ENCODE peak calls at places on chromosomes 11 and 22, in five cellular contexts. I is SK-N-DZ; L is Caki2; M is COR-L47; U is naive thymus-derived CD4-positive, alpha-beta T cell. O is an unnamed sample.

GRCh38 chr11:36041988-36042606 is 98.2 kb downstream of the LDLRAD3 start:
- DNase-seq in M (no peak), I (no peak), L (peak), U (no peak), O (no peak)

GRCh38 chr11:66233301-66233700 is 35.1 kb upstream of the RAB1B start:
- DNase-seq in M (no peak), L (no peak), I (no peak), U (no peak), O (no peak)

GRCh38 chr22:50460942-50461341 is 13.9 kb downstream of the SBF1 start:
- DNase-seq in I (no peak), M (no peak), L (no peak), U (no peak), O (no peak)

GRCh38 chr11:6531267-6531752 is 34.2 kb downstream of the DNHD1 start:
- DNase-seq in L (peak), M (no peak), U (no peak), I (peak), O (peak)

GRCh38 chr11:115939726-115940421 is 435.7 kb upstream of the CADM1 start:
- DNase-seq in M (peak), U (no peak), I (no peak), L (no peak), O (no peak)

GRCh38 chr22:33715221-33715620 is 205.1 kb downstream of the LARGE1 start:
- DNase-seq in I (no peak), L (no peak), M (no peak), U (no peak), O (no peak)

GRCh38 chr11:47282462-47282861 is 12.5 kb downstream of the MADD start:
- DNase-seq in L (no peak), I (no peak), U (no peak), M (no peak), O (no peak)

GRCh38 chr11:2837096-2837601 is 48.4 kb downstream of the CDKN1C start:
- DNase-seq in I (peak), M (no peak), L (peak), U (no peak), O (peak)

GRCh38 chr11:69035959-69036340 is 12.8 kb upstream of the TPCN2 start:
- DNase-seq in I (no peak), U (no peak), M (no peak), L (no peak), O (no peak)

GRCh38 chr11:100593321-100593720 is 93.8 kb upstream of the ARHGAP42 start:
- DNase-seq in I (no peak), M (no peak), L (no peak), U (no peak), O (no peak)

GRCh38 chr22:46103181-46103580 is 47.1 kb upstream of the PPARA start:
- DNase-seq in L (no peak), M (no peak), I (no peak), U (no peak), O (no peak)

GRCh38 chr11:102153082-102153481 is 42.8 kb downstream of the YAP1 start:
- DNase-seq in I (no peak), M (no peak), U (no peak), L (no peak), O (no peak)

GRCh38 chr22:28394711-28395110 is 284.9 kb downstream of the TTC28 start:
- DNase-seq in I (no peak), L (no peak), U (no peak), M (no peak), O (no peak)

GRCh38 chr22:48837341-48837935 is 990.2 kb downstream of the BRD1 start:
- DNase-seq in M (no peak), U (no peak), L (peak), I (no peak), O (no peak)

GRCh38 chr11:64356498-64357411 is 2.2 kb upstream of the RPS6KA4 start:
- DNase-seq in M (peak), L (peak), I (peak), U (peak), O (no peak)

GRCh38 chr11:83865636-83866461 is 579.7 kb upstream of the CCDC90B start:
- DNase-seq in I (peak), L (peak), M (no peak), U (no peak), O (no peak)

GRCh38 chr11:62544521-62545436 is 1.8 kb downstream of the AHNAK start:
- DNase-seq in I (no peak), M (no peak), L (no peak), U (peak), O (no peak)

GRCh38 chr11:93169950-93170561 is 27.7 kb downstream of the SLC36A4 start:
- DNase-seq in I (peak), L (peak), U (no peak), M (peak), O (no peak)

GRCh38 chr11:12686246-12687060 is 12.2 kb downstream of the TEAD1 start:
- DNase-seq in U (no peak), L (no peak), I (no peak), M (no peak), O (no peak)

GRCh38 chr11:15625691-15626090 is 511.0 kb downstream of the INSC start:
- DNase-seq in I (no peak), U (no peak), L (no peak), M (no peak), O (no peak)

GRCh38 chr11:69966583-69966835 is 111.6 kb upstream of the ANO1 start:
- DNase-seq in I (no peak), L (no peak), M (no peak), U (no peak), O (no peak)

GRCh38 chr11:115961168-115962003 is 457.2 kb upstream of the CADM1 start:
- DNase-seq in L (no peak), U (no peak), M (peak), I (no peak), O (no peak)

GRCh38 chr11:32302826-32303225 is 132.5 kb downstream of the WT1 start:
- DNase-seq in U (no peak), M (no peak), I (no peak), L (no peak), O (no peak)

GRCh38 chr22:19070397-19071169 is 51.6 kb downstream of the DGCR2 start:
- DNase-seq in L (no peak), M (peak), I (no peak), U (no peak), O (no peak)

GRCh38 chr11:19718976-19719375 is 6.3 kb downstream of the NAV2 start:
- DNase-seq in U (no peak), L (no peak), M (no peak), I (no peak), O (no peak)

GRCh38 chr11:19959210-19959609 is 201.1 kb downstream of the DBX1 start:
- DNase-seq in I (no peak), M (no peak), U (no peak), L (no peak), O (no peak)

GRCh38 chr22:29733362-29734322 is 13.8 kb downstream of the CABP7 start:
- DNase-seq in M (peak), L (peak), U (no peak), I (peak), O (no peak)

GRCh38 chr22:50267591-50268390 is 2.4 kb downstream of the MAPK11 start:
- DNase-seq in M (no peak), L (no peak), I (no peak), U (peak), O (peak)

GRCh38 chr11:613369-613968 is 2.3 kb downstream of the IRF7 start:
- DNase-seq in U (peak), I (no peak), M (peak), L (peak), O (peak)

GRCh38 chr11:8839957-8840945 is 70.7 kb upstream of the AKIP1 start:
- DNase-seq in M (no peak), I (no peak), U (peak), L (peak), O (no peak)

GRCh38 chr11:70669871-70670683 is 271.7 kb downstream of the CTTN start:
- DNase-seq in I (peak), U (no peak), M (no peak), L (no peak), O (no peak)

GRCh38 chr22:22872722-22873708 is 14.6 kb upstream of the IGLL5 start:
- DNase-seq in U (no peak), I (no peak), L (no peak), M (no peak), O (no peak)

GRCh38 chr11:77101043-77101537 is 1.6 kb upstream of the OMP start:
- DNase-seq in L (no peak), U (no peak), I (no peak), M (no peak), O (no peak)

GRCh38 chr22:29315286-29316195 is at the start of gene RASL10A:
- DNase-seq in U (no peak), M (no peak), L (no peak), I (no peak), O (no peak)

O was measured in mucosa of gallbladder.